ENCODE peak calls at places on chromosome 3, in five cellular contexts. One of them, this sample, is unnamed.
A peak's percentile ranks its signal among the peaks of the same experiment; 100 is the strongest.

GRCh38 chr3:13492976-13493866 is 13.1 kb downstream of the HDAC11 start:
- DNase-seq in mesothelial cell of epicardium: no peak
- DNase-seq in cardiac muscle cell: no peak
- DNase-seq in MM.1S: no peak
- DNase-seq in osteoblast: no peak
- DNase-seq in this sample: no peak

GRCh38 chr3:176362191-176362731 is 835.0 kb downstream of the TBL1XR1 start:
- DNase-seq in cardiac muscle cell: no peak
- DNase-seq in MM.1S: no peak
- DNase-seq in osteoblast: no peak
- DNase-seq in mesothelial cell of epicardium: no peak
- DNase-seq in this sample: no peak

GRCh38 chr3:10753964-10754363 is 62.1 kb upstream of the SLC6A11 start:
- DNase-seq in osteoblast: peak; percentile 93
- DNase-seq in mesothelial cell of epicardium: peak; percentile 90
- DNase-seq in cardiac muscle cell: peak; percentile 54
- DNase-seq in MM.1S: peak; percentile 46
- DNase-seq in this sample: peak; percentile 51

GRCh38 chr3:99534951-99535704 is 103.3 kb upstream of the COL8A1 start:
- DNase-seq in MM.1S: no peak
- DNase-seq in osteoblast: no peak
- DNase-seq in mesothelial cell of epicardium: no peak
- DNase-seq in cardiac muscle cell: peak; percentile 83
- DNase-seq in this sample: no peak

GRCh38 chr3:163878396-163878795 is 1199.9 kb downstream of the SI start:
- DNase-seq in cardiac muscle cell: no peak
- DNase-seq in mesothelial cell of epicardium: no peak
- DNase-seq in osteoblast: no peak
- DNase-seq in MM.1S: no peak
- DNase-seq in this sample: no peak

GRCh38 chr3:149954812-149955211 is 15.9 kb downstream of the PFN2 start:
- DNase-seq in cardiac muscle cell: peak; percentile 41
- DNase-seq in osteoblast: no peak
- DNase-seq in MM.1S: no peak
- DNase-seq in mesothelial cell of epicardium: no peak
- DNase-seq in this sample: no peak

GRCh38 chr3:159669753-159670152 is 318.9 kb upstream of the IL12A start:
- DNase-seq in MM.1S: no peak
- DNase-seq in osteoblast: no peak
- DNase-seq in cardiac muscle cell: no peak
- DNase-seq in mesothelial cell of epicardium: peak; percentile 42
- DNase-seq in this sample: no peak

GRCh38 chr3:111690242-111690641 is 95.1 kb upstream of the ZBED2 start:
- DNase-seq in cardiac muscle cell: no peak
- DNase-seq in mesothelial cell of epicardium: no peak
- DNase-seq in MM.1S: no peak
- DNase-seq in osteoblast: peak; percentile 82
- DNase-seq in this sample: peak; percentile 29

GRCh38 chr3:13023251-13024055 is 49.8 kb downstream of the IQSEC1 start:
- DNase-seq in osteoblast: peak; percentile 89
- DNase-seq in mesothelial cell of epicardium: no peak
- DNase-seq in cardiac muscle cell: no peak
- DNase-seq in MM.1S: no peak
- DNase-seq in this sample: peak; percentile 52

GRCh38 chr3:34008191-34008590 is 209.8 kb downstream of the PDCD6IP start:
- DNase-seq in mesothelial cell of epicardium: no peak
- DNase-seq in MM.1S: no peak
- DNase-seq in osteoblast: no peak
- DNase-seq in cardiac muscle cell: peak; percentile 22
- DNase-seq in this sample: no peak

GRCh38 chr3:12710062-12710461 is 46.1 kb upstream of the RAF1 start:
- DNase-seq in cardiac muscle cell: no peak
- DNase-seq in MM.1S: no peak
- DNase-seq in mesothelial cell of epicardium: no peak
- DNase-seq in osteoblast: no peak
- DNase-seq in this sample: no peak

GRCh38 chr3:190092250-190092649 is 28.4 kb downstream of the P3H2 start:
- DNase-seq in MM.1S: no peak
- DNase-seq in cardiac muscle cell: peak; percentile 80
- DNase-seq in osteoblast: peak; percentile 82
- DNase-seq in mesothelial cell of epicardium: no peak
- DNase-seq in this sample: no peak

GRCh38 chr3:161108840-161109239 is 3.7 kb upstream of the B3GALNT1 start:
- DNase-seq in MM.1S: no peak
- DNase-seq in mesothelial cell of epicardium: no peak
- DNase-seq in cardiac muscle cell: no peak
- DNase-seq in osteoblast: peak; percentile 58
- DNase-seq in this sample: no peak

GRCh38 chr3:155556531-155556930 is 188.3 kb downstream of the PLCH1 start:
- DNase-seq in MM.1S: no peak
- DNase-seq in mesothelial cell of epicardium: no peak
- DNase-seq in osteoblast: no peak
- DNase-seq in cardiac muscle cell: no peak
- DNase-seq in this sample: no peak

GRCh38 chr3:116077557-116077956 is 367.7 kb downstream of the LSAMP start:
- DNase-seq in mesothelial cell of epicardium: no peak
- DNase-seq in cardiac muscle cell: no peak
- DNase-seq in osteoblast: no peak
- DNase-seq in MM.1S: no peak
- DNase-seq in this sample: no peak

GRCh38 chr3:188581365-188581764 is 427.4 kb downstream of the LPP start:
- DNase-seq in osteoblast: no peak
- DNase-seq in cardiac muscle cell: no peak
- DNase-seq in MM.1S: no peak
- DNase-seq in mesothelial cell of epicardium: no peak
- DNase-seq in this sample: no peak

GRCh38 chr3:183536238-183536880 is 19.1 kb downstream of the KLHL6 start:
- DNase-seq in cardiac muscle cell: no peak
- DNase-seq in MM.1S: peak; percentile 97
- DNase-seq in mesothelial cell of epicardium: no peak
- DNase-seq in osteoblast: peak; percentile 35
- DNase-seq in this sample: peak; percentile 63

GRCh38 chr3:55060921-55061555 is 133.2 kb upstream of the LRTM1 start:
- DNase-seq in mesothelial cell of epicardium: no peak
- DNase-seq in MM.1S: no peak
- DNase-seq in osteoblast: no peak
- DNase-seq in cardiac muscle cell: no peak
- DNase-seq in this sample: no peak

GRCh38 chr3:14725015-14725431 is 50.1 kb downstream of the C3orf20 start:
- DNase-seq in osteoblast: no peak
- DNase-seq in mesothelial cell of epicardium: no peak
- DNase-seq in cardiac muscle cell: peak; percentile 94
- DNase-seq in MM.1S: no peak
- DNase-seq in this sample: no peak

GRCh38 chr3:52154135-52155094 is at the start of gene POC1A:
- DNase-seq in cardiac muscle cell: peak; percentile 99
- DNase-seq in osteoblast: peak; percentile 99
- DNase-seq in mesothelial cell of epicardium: peak; percentile 91
- DNase-seq in MM.1S: peak; percentile 96
- DNase-seq in this sample: peak; percentile 92

GRCh38 chr3:185656321-185656840 is 70.3 kb downstream of the SENP2 start:
- DNase-seq in mesothelial cell of epicardium: no peak
- DNase-seq in osteoblast: peak; percentile 95
- DNase-seq in MM.1S: no peak
- DNase-seq in cardiac muscle cell: peak; percentile 99
- DNase-seq in this sample: no peak

GRCh38 chr3:128497305-128498126 is 4.5 kb upstream of the GATA2 start:
- DNase-seq in osteoblast: peak; percentile 96
- DNase-seq in cardiac muscle cell: peak; percentile 38
- DNase-seq in mesothelial cell of epicardium: peak; percentile 90
- DNase-seq in MM.1S: peak; percentile 44
- DNase-seq in this sample: peak; percentile 76

GRCh38 chr3:195263193-195263924 is 7.6 kb downstream of the XXYLT1 start:
- DNase-seq in osteoblast: peak; percentile 94
- DNase-seq in mesothelial cell of epicardium: no peak
- DNase-seq in cardiac muscle cell: peak; percentile 14
- DNase-seq in MM.1S: no peak
- DNase-seq in this sample: no peak

GRCh38 chr3:12797892-12798558 is 1.5 kb downstream of the CAND2 start:
- DNase-seq in mesothelial cell of epicardium: no peak
- DNase-seq in osteoblast: no peak
- DNase-seq in MM.1S: no peak
- DNase-seq in cardiac muscle cell: no peak
- DNase-seq in this sample: no peak

GRCh38 chr3:126659915-126660886 is 5.3 kb upstream of the TXNRD3 start:
- DNase-seq in mesothelial cell of epicardium: no peak
- DNase-seq in cardiac muscle cell: no peak
- DNase-seq in MM.1S: peak; percentile 42
- DNase-seq in osteoblast: no peak
- DNase-seq in this sample: no peak
- TF ChIP-seq CTCF in mesothelial cell of epicardium: no peak
- TF ChIP-seq CTCF in cardiac muscle cell: peak; percentile 28
- TF ChIP-seq CTCF in MM.1S: peak; percentile 43
- TF ChIP-seq CTCF in osteoblast: peak; percentile 36
- TF ChIP-seq CTCF in this sample: no peak

GRCh38 chr3:129575233-129575986 is 31.1 kb downstream of the PLXND1 start:
- DNase-seq in MM.1S: no peak
- DNase-seq in cardiac muscle cell: no peak
- DNase-seq in osteoblast: no peak
- DNase-seq in mesothelial cell of epicardium: no peak
- DNase-seq in this sample: no peak
- TF ChIP-seq CTCF in MM.1S: no peak
- TF ChIP-seq CTCF in cardiac muscle cell: no peak
- TF ChIP-seq CTCF in osteoblast: no peak
- TF ChIP-seq CTCF in mesothelial cell of epicardium: no peak
- TF ChIP-seq CTCF in this sample: no peak

DNA sequence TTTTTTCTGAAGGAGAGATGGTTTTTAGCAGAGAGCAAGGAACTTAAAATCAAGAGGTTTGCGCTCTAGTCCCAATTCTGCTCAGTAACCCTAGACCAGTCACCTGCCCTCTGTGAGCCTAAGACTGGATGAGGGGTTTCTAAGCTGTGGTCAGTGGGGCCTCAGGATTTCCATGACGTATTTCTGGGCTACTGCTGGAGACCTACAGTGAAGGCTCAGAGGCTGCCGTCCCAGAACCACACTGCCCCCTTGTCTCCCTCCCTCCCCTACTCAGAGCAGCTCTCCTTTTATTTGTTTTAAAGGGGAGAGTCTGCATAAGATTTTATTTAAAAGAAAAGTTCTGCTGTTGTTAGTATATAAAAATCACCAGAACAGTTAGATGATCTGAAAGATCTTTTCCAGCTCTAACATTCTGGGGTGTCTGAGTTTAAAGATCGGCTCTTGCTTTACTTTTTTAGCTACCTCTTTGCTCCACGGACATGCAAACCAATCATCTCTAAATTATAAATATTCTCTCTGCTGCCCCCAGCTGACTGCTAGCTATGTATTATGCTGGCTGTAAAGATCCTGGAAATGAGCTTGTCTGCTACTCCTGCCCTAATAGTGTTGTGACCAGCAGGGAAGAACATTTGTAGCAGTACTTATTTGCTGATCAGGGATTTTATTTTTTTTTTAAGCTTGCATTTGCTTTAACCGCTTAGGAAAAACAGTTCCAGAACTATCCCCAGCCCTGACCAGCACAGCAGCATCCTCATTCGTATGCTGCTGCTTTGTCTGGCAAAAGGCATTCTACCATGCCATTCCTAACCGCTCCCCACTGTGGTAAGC is 28.6 kb upstream of the NDUFB4 start:
- DNase-seq in MM.1S: peak; percentile 50
- DNase-seq in osteoblast: no peak
- DNase-seq in cardiac muscle cell: peak; percentile 72
- DNase-seq in mesothelial cell of epicardium: no peak
- DNase-seq in this sample: no peak
- TF ChIP-seq CTCF in MM.1S: peak; percentile 43
- TF ChIP-seq CTCF in osteoblast: peak; percentile 61
- TF ChIP-seq CTCF in cardiac muscle cell: peak; percentile 58
- TF ChIP-seq CTCF in mesothelial cell of epicardium: peak; percentile 23
- TF ChIP-seq CTCF in this sample: peak; percentile 42

DNA sequence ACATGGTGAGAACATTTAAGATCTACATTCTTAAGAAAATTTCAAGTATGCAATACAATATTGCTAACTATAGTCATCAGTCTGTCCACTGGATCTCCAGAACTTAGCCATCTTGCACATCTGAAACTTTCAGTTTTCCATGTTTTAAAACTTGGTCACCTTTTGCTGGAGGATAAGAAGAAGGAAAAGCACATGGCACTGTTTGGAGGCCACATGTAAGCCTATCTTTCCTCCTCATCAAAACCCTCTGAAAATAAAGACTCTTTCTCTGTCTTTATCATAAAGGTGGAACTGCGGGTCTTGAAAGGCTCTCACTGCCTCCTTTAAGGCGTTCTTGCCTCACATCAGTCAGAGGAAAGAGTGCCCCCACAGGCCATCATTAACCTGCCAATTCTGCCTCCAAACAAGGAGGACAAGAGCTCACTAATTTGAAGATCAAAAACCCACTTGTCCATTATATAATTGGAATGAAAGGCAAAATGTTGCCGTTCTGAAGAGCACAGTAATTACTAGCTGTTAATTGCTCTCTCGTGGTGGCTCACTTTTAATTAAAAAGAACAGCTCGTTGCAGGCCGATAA is 157.8 kb downstream of the MECOM start:
- DNase-seq in cardiac muscle cell: no peak
- DNase-seq in MM.1S: no peak
- DNase-seq in mesothelial cell of epicardium: no peak
- DNase-seq in osteoblast: no peak
- DNase-seq in this sample: no peak
- TF ChIP-seq CTCF in cardiac muscle cell: no peak
- TF ChIP-seq CTCF in MM.1S: no peak
- TF ChIP-seq CTCF in mesothelial cell of epicardium: no peak
- TF ChIP-seq CTCF in osteoblast: peak; percentile 13
- TF ChIP-seq CTCF in this sample: no peak

GRCh38 chr3:5061218-5061569 is 60.9 kb upstream of the ARL8B start:
- DNase-seq in cardiac muscle cell: no peak
- DNase-seq in MM.1S: no peak
- DNase-seq in mesothelial cell of epicardium: no peak
- DNase-seq in osteoblast: no peak
- DNase-seq in this sample: no peak

GRCh38 chr3:5068531-5068930 is 53.6 kb upstream of the ARL8B start:
- DNase-seq in cardiac muscle cell: no peak
- DNase-seq in MM.1S: no peak
- DNase-seq in osteoblast: no peak
- DNase-seq in mesothelial cell of epicardium: no peak
- DNase-seq in this sample: no peak

GRCh38 chr3:5058463-5058862 is 63.6 kb upstream of the ARL8B start:
- DNase-seq in MM.1S: no peak
- DNase-seq in osteoblast: peak; percentile 87
- DNase-seq in mesothelial cell of epicardium: no peak
- DNase-seq in cardiac muscle cell: peak; percentile 39
- DNase-seq in this sample: no peak

GRCh38 chr3:5057857-5058324 is 64.2 kb upstream of the ARL8B start:
- DNase-seq in MM.1S: peak; percentile 77
- DNase-seq in cardiac muscle cell: peak; percentile 90
- DNase-seq in mesothelial cell of epicardium: peak; percentile 68
- DNase-seq in osteoblast: peak; percentile 65
- DNase-seq in this sample: peak; percentile 67

GRCh38 chr3:5063724-5064123 is 58.4 kb upstream of the ARL8B start:
- DNase-seq in MM.1S: no peak
- DNase-seq in mesothelial cell of epicardium: no peak
- DNase-seq in osteoblast: no peak
- DNase-seq in cardiac muscle cell: no peak
- DNase-seq in this sample: no peak
- TF ChIP-seq CTCF in MM.1S: no peak
- TF ChIP-seq CTCF in mesothelial cell of epicardium: no peak
- TF ChIP-seq CTCF in osteoblast: no peak
- TF ChIP-seq CTCF in cardiac muscle cell: no peak
- TF ChIP-seq CTCF in this sample: no peak